ENCODE peak calls at places on chromosomes 16 and 17, in ten cellular contexts. R is NCI-H1436 treated with DMSO at 0.1 percent for 48 hours; H is stimulated activated CD4-positive, alpha-beta T cell treated with anti-CD3 and anti-CD28 coated beads, TNF-alpha, amount 100 ng/mL, for 1 hour; F is left cardiac atrium; B is body of pancreas; U is T1000; G is glomerular endothelial cell; C is NCI-H1105; V is Calu3; S is skeletal muscle cell. A is an unnamed sample.
A peak's percentile ranks its signal among the peaks of the same experiment; 100 is the strongest.

GRCh38 chr17:4136373-4136772 is 6.5 kb downstream of the ZZEF1 start:
- DNase-seq in B (peak; percentile 21), S (no peak), U (no peak), R (no peak), H (no peak), F (peak; percentile 42), C (no peak), V (no peak), G (no peak), A (peak; percentile 73)

GRCh38 chr16:68436581-68436980 is 11.7 kb downstream of the SMPD3 start:
- DNase-seq in F (no peak), B (no peak), C (no peak), S (no peak), G (no peak), R (no peak), U (no peak), V (no peak), H (no peak), A (no peak)

GRCh38 chr16:89176147-89176690 is 4.7 kb downstream of the CDH15 start:
- DNase-seq in U (no peak), G (no peak), H (no peak), V (no peak), B (no peak), C (no peak), S (no peak), R (no peak), F (no peak), A (no peak)

GRCh38 chr17:9240659-9241370 is 219.5 kb downstream of the NTN1 start:
- DNase-seq in G (no peak), R (no peak), S (no peak), B (peak; percentile 77), H (no peak), V (no peak), U (no peak), C (no peak), F (peak; percentile 85), A (peak; percentile 73)

GRCh38 chr17:55421179-55421934 is at the start of gene MMD:
- DNase-seq in V (no peak), H (no peak), R (no peak), C (no peak), F (no peak), G (no peak), S (no peak), B (no peak), U (no peak), A (no peak)

GRCh38 chr17:45700171-45701090 is 83.7 kb upstream of the CRHR1 start:
- DNase-seq in U (no peak), S (no peak), H (no peak), G (no peak), V (no peak), F (no peak), R (peak; percentile 39), C (peak; percentile 86), B (no peak), A (no peak)

GRCh38 chr17:83198366-83199341 is 119.2 kb downstream of the METRNL start:
- DNase-seq in C (no peak), G (no peak), V (no peak), S (no peak), R (no peak), B (peak; percentile 10), U (no peak), H (no peak), F (peak; percentile 19), A (peak; percentile 1)

GRCh38 chr17:43801844-43802243 is 21.6 kb downstream of the CFAP97D1 start:
- DNase-seq in G (no peak), U (no peak), F (no peak), C (no peak), R (no peak), S (no peak), B (no peak), V (no peak), H (no peak), A (no peak)

GRCh38 chr16:57533366-57533617 is 3.1 kb downstream of the CCDC102A start:
- DNase-seq in S (no peak), G (no peak), R (no peak), B (no peak), U (no peak), F (no peak), V (no peak), C (no peak), H (no peak), A (peak; percentile 6)

GRCh38 chr16:49453001-49453400 is 79.4 kb downstream of the C16orf78 start:
- DNase-seq in B (peak; percentile 1), F (no peak), S (no peak), G (no peak), H (no peak), U (no peak), V (no peak), C (no peak), R (no peak), A (no peak)

GRCh38 chr16:78704421-78704820 is 605.0 kb downstream of the WWOX start:
- DNase-seq in B (no peak), S (no peak), C (no peak), U (no peak), G (no peak), F (no peak), R (no peak), V (no peak), H (no peak), A (no peak)

GRCh38 chr16:1614226-1615102 is 2.3 kb downstream of the CRAMP1 start:
- DNase-seq in B (peak; percentile 25), C (no peak), H (no peak), V (peak; percentile 46), S (no peak), R (no peak), F (peak; percentile 48), U (no peak), G (no peak), A (no peak)

GRCh38 chr17:68600123-68600880 is 865 bp downstream of the FAM20A start:
- DNase-seq in B (peak; percentile 38), F (peak; percentile 58), V (peak; percentile 62), U (no peak), C (no peak), S (no peak), R (no peak), H (no peak), G (no peak), A (no peak)

GRCh38 chr16:27748868-27749546 is 199.1 kb downstream of the KATNIP start:
- DNase-seq in B (no peak), S (no peak), V (peak; percentile 74), U (peak; percentile 74), C (peak; percentile 3), R (peak; percentile 7), G (no peak), F (peak; percentile 44), H (no peak), A (no peak)

GRCh38 chr17:13002761-13003453 is 14.9 kb downstream of the ELAC2 start:
- DNase-seq in U (peak; percentile 60), H (no peak), R (no peak), G (peak; percentile 48), B (peak; percentile 72), F (peak; percentile 88), S (no peak), C (peak; percentile 67), V (peak; percentile 60), A (peak; percentile 61)

GRCh38 chr17:1485311-1485747 is 7.2 kb downstream of the MYO1C start:
- DNase-seq in U (peak; percentile 43), V (peak; percentile 34), S (no peak), B (peak; percentile 47), H (no peak), R (no peak), G (no peak), C (no peak), F (peak; percentile 72), A (no peak)

GRCh38 chr16:80968386-80969113 is 38.1 kb downstream of the CMC2 start:
- DNase-seq in F (no peak), B (no peak), U (no peak), G (no peak), C (no peak), V (peak; percentile 41), H (no peak), S (no peak), R (no peak), A (no peak)

GRCh38 chr17:37787055-37787720 is 42.3 kb upstream of the HNF1B start:
- DNase-seq in V (peak; percentile 96), B (peak; percentile 86), S (no peak), C (no peak), U (no peak), H (no peak), F (peak; percentile 27), R (no peak), G (no peak), A (no peak)

GRCh38 chr17:52681486-52681885 is 523.0 kb upstream of the CA10 start:
- DNase-seq in B (no peak), G (no peak), R (peak; percentile 58), C (no peak), V (no peak), H (no peak), F (no peak), S (no peak), U (no peak), A (no peak)

GRCh38 chr17:2500446-2500845 is 11.2 kb downstream of the METTL16 start:
- DNase-seq in C (no peak), H (no peak), S (no peak), G (no peak), R (no peak), F (no peak), B (no peak), U (no peak), V (no peak), A (no peak)